ENCODE peak calls at places on chromosomes 11 and 22, in ten cellular contexts. A, U, Y, S, D, Q, V, C, R and F are unnamed samples.

GRCh38 chr11:44942029-44942710 is 8.5 kb downstream of the TP53I11 start:
- DNase-seq in A (no peak), U (no peak), Y (no peak), S (no peak), D (no peak), Q (no peak), V (no peak), C (no peak), R (no peak), F (no peak)

GRCh38 chr11:69810289-69811118 is 8.7 kb downstream of the FGF3 start:
- DNase-seq in A (no peak), U (no peak), Y (no peak), S (no peak), D (no peak), Q (no peak), V (no peak), C (no peak), R (no peak), F (no peak)

GRCh38 chr11:102950622-102951081 is 4.9 kb downstream of the MMP13 start:
- DNase-seq in A (peak; percentile 39), U (no peak), Y (no peak), S (no peak), D (no peak), Q (no peak), V (no peak), C (no peak), R (no peak), F (no peak)

GRCh38 chr11:8699903-8700302 is 17.3 kb downstream of the RPL27A start:
- DNase-seq in A (no peak), U (no peak), Y (peak; percentile 59), S (peak; percentile 69), D (no peak), Q (no peak), V (no peak), C (no peak), R (peak; percentile 34), F (no peak)

GRCh38 chr11:128920651-128921050 is 22.0 kb downstream of the TP53AIP1 start:
- DNase-seq in A (no peak), U (no peak), Y (no peak), S (no peak), D (no peak), Q (no peak), V (no peak), C (no peak), R (no peak), F (no peak)

GRCh38 chr22:18997925-18998315 is 61.8 kb upstream of the PRODH start:
- DNase-seq in A (peak; percentile 29), U (no peak), Y (no peak), S (peak; percentile 24), D (no peak), Q (no peak), V (no peak), C (no peak), R (no peak), F (no peak)

GRCh38 chr11:69483696-69484426 is 2.4 kb downstream of the LINC01488 start:
- DNase-seq in A (no peak), U (no peak), Y (no peak), S (peak; percentile 38), D (no peak), Q (no peak), V (no peak), C (no peak), R (no peak), F (no peak)

GRCh38 chr22:32796865-32797573 is 4.5 kb upstream of the TIMP3 start:
- DNase-seq in A (peak; percentile 70), U (peak; percentile 46), Y (peak; percentile 56), S (peak; percentile 79), D (peak; percentile 83), Q (peak; percentile 80), V (peak; percentile 63), C (peak; percentile 76), R (no peak), F (peak; percentile 72)

GRCh38 chr11:2294340-2295290 is 7.1 kb downstream of the C11orf21 start:
- DNase-seq in A (peak; percentile 20), U (no peak), Y (no peak), S (no peak), D (no peak), Q (peak; percentile 46), V (no peak), C (no peak), R (no peak), F (peak; percentile 19)

GRCh38 chr22:49935561-49935960 is 17.1 kb downstream of the CRELD2 start:
- DNase-seq in A (no peak), U (no peak), Y (no peak), S (peak; percentile 46), D (no peak), Q (no peak), V (no peak), C (peak; percentile 80), R (no peak), F (no peak)
- H3K27ac ChIP-seq in A (peak overlapping the region; percentile 95), U (no peak overlapping the region), Y (no peak overlapping the region), S (no peak overlapping the region), D (peak overlapping the region; percentile 98), Q (peak overlapping the region; percentile 94), V (peak overlapping the region; percentile 94), C (no peak overlapping the region), R (no peak overlapping the region), F (peak overlapping the region; percentile 94)

GRCh38 chr11:63897459-63898156 is 19.4 kb downstream of the RCOR2 start:
- DNase-seq in A (no peak), U (no peak), Y (no peak), S (no peak), D (no peak), Q (no peak), V (no peak), C (no peak), R (no peak), F (no peak)
- TF ChIP-seq CTCF in A (no peak), U (no peak), Y (no peak), S (no peak), D (no peak), Q (no peak), V (no peak), C (no peak), R (no peak), F (no peak)

DNA sequence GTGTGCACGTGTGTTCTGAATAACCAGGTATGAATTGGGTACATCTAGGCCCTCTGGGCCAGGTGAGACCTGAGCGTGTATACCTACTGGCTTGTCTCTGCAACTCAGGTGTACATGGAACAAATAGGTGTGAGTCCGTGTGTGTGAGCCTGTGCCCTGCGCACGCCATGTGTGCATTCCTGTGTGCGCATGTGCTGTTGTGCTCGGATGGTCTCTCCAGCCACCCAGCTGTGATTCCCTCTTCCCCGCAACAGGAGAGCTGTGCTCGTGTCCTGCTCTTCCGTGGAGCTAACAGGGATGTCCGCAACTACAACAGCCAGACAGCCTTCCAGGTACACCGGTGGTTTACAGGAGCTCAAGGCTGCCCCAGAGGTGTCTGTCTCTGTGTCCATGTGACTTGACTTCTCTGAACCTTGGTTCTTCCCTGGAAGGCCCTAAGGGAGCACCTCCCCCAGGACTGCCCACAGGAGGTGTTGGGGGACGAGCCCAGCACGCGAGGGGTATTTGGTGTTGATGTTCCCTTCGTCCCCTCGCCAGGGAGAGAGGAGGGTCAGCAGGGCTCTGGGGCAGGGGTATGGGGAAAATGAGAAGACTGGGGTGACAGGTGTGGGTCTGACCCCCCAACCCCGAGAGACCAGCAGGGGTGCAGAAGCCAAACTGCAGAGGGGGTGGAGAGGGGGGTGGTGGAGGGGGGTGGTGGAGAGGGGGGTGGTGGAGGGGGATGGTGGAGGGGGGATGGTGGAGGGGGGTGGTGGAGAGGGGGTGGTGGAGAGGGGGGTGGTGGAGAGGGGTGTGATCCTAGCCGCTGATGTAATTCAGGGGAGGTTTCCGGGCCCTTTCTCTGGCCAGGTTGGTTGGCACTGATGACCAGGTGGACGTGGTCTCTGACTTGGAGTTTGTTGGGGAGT is 10.7 kb downstream of the SHANK3 start:
- DNase-seq in A (no peak), U (no peak), Y (no peak), S (no peak), D (no peak), Q (no peak), V (no peak), C (peak; percentile 73), R (no peak), F (peak; percentile 16)
- TF ChIP-seq POLR2AphosphoS5 in A (no peak), U (no peak), Y (no peak), S (no peak), D (no peak), Q (no peak), V (no peak), C (no peak), R (no peak), F (no peak)

GRCh38 chr11:18100926-18101656 is 4.8 kb downstream of the SAAL1 start:
- DNase-seq in A (no peak), U (no peak), Y (peak; percentile 40), S (no peak), D (no peak), Q (no peak), V (no peak), C (no peak), R (no peak), F (no peak)

GRCh38 chr11:18106688-18107087 is 806 bp upstream of the SAAL1 start:
- DNase-seq in A (no peak), U (no peak), Y (no peak), S (no peak), D (no peak), Q (no peak), V (no peak), C (no peak), R (peak; percentile 6), F (no peak)

GRCh38 chr11:18108254-18108653 is 2.4 kb upstream of the SAAL1 start:
- DNase-seq in A (no peak), U (no peak), Y (no peak), S (no peak), D (no peak), Q (no peak), V (no peak), C (no peak), R (no peak), F (no peak)

GRCh38 chr11:18105086-18105801 is 638 bp downstream of the SAAL1 start:
- DNase-seq in A (no peak), U (no peak), Y (no peak), S (no peak), D (no peak), Q (no peak), V (no peak), C (no peak), R (no peak), F (no peak)

DNA sequence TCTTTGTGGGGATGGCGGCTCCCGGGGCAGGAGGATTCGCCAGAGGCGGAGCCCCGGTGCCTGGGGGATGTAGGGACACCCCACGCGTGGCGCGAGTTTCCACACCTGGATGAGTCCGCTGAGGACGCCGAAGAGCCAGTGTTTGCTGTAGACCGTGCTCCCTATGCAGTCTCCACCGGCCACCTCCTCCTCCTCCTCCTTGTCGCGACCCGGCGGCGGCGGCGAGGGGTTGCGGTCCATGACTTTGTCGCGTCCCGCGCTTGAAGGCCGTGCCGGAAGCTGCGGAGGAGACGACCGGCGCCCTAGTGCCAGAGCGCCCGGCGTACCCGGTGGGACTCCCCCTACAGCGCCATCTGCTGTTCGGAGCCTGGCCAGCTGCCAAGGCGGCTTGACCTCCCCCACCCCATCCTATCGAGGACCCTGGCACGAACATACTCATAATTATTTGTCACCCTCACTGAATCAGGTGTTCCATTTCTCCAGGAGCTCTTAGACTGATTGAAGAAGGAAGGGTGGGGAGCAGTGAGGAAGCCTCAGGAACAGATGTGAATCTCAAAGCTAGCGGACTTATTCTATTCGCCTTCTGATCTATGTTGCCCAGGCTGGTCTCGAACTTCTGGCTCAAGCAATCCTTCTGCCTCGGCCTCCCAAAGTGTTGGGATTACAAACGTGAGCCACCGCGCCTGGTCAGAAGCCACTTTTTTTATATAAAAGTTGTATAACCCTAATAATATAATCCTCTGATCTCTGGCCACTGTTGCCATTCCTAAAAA is at the start of gene SAAL1:
- DNase-seq in A (peak; percentile 89), U (peak; percentile 74), Y (peak; percentile 89), S (peak; percentile 95), D (peak; percentile 91), Q (peak; percentile 85), V (peak; percentile 76), C (peak; percentile 98), R (peak; percentile 81), F (peak; percentile 88)
- H3K27ac ChIP-seq in A (peak within 1 kb of the TSS; percentile 82), U (peak within 1 kb of the TSS; percentile 61), Y (peak within 1 kb of the TSS; percentile 72), S (no peak within 1 kb of the TSS), D (no peak within 1 kb of the TSS), Q (peak within 1 kb of the TSS; percentile 52), V (peak within 1 kb of the TSS; percentile 63), C (peak within 1 kb of the TSS; percentile 51), R (peak within 1 kb of the TSS; percentile 14), F (peak within 1 kb of the TSS; percentile 83)

GRCh38 chr11:94762208-94762607 is 5.9 kb upstream of the AMOTL1 start:
- DNase-seq in A (no peak), U (peak; percentile 34), Y (peak; percentile 3), S (peak; percentile 43), D (no peak), Q (no peak), V (no peak), C (no peak), R (peak; percentile 47), F (no peak)
- TF ChIP-seq CTCF in A (no peak), U (peak; percentile 73), Y (no peak), S (peak; percentile 57), D (peak; percentile 1), Q (peak; percentile 8), V (peak; percentile 18), C (peak; percentile 49), R (peak; percentile 52), F (no peak)